ENCODE peak calls at places on chromosomes 11 and 22, in ten cellular contexts. M, G, P, Q, K, I, O, Y, X and F are unnamed samples.

GRCh38 chr11:74179234-74180126 is 8.4 kb downstream of the PPME1 start:
- DNase-seq in M (peak), G (no peak), P (no peak), Q (peak), K (no peak), I (no peak), O (no peak), Y (no peak), X (no peak), F (no peak)

GRCh38 chr11:40306938-40307548 is 1152.4 kb downstream of the LRRC4C start:
- DNase-seq in M (peak), G (no peak), P (no peak), Q (peak), K (no peak), I (peak), O (no peak), Y (peak), X (peak), F (no peak)

GRCh38 chr22:49541451-49542230 is 286.0 kb downstream of the BRD1 start:
- DNase-seq in M (no peak), G (peak), P (no peak), Q (no peak), K (no peak), I (no peak), O (no peak), Y (peak), X (no peak), F (no peak)

GRCh38 chr11:126194121-126194543 is 17.3 kb downstream of the RPUSD4 start:
- DNase-seq in M (peak), G (no peak), P (peak), Q (peak), K (peak), I (no peak), O (peak), Y (peak), X (peak), F (no peak)

GRCh38 chr11:68946416-68947090 is 34.2 kb downstream of the MRGPRD start:
- DNase-seq in M (peak), G (no peak), P (no peak), Q (peak), K (no peak), I (no peak), O (no peak), Y (no peak), X (no peak), F (no peak)

GRCh38 chr11:3637201-3637600 is 4.6 kb downstream of the ART5 start:
- DNase-seq in M (no peak), G (no peak), P (no peak), Q (no peak), K (no peak), I (no peak), O (no peak), Y (no peak), X (no peak), F (no peak)

GRCh38 chr11:1127664-1128162 is 30.0 kb upstream of the MUC5AC start:
- DNase-seq in M (no peak), G (peak), P (no peak), Q (no peak), K (no peak), I (no peak), O (no peak), Y (peak), X (no peak), F (no peak)

GRCh38 chr11:35200811-35201341 is 61.9 kb downstream of the CD44 start:
- DNase-seq in M (no peak), G (no peak), P (no peak), Q (no peak), K (no peak), I (no peak), O (no peak), Y (no peak), X (no peak), F (no peak)

GRCh38 chr22:22527312-22527711 is 7.2 kb upstream of the ZNF280A start:
- DNase-seq in M (no peak), G (no peak), P (no peak), Q (no peak), K (no peak), I (no peak), O (no peak), Y (no peak), X (no peak), F (no peak)

GRCh38 chr11:816433-816779 is 2.3 kb upstream of the PNPLA2 start:
- DNase-seq in M (no peak), G (no peak), P (no peak), Q (no peak), K (no peak), I (no peak), O (no peak), Y (peak), X (peak), F (no peak)

GRCh38 chr22:30265851-30266444 is 703 bp downstream of the OSM start:
- DNase-seq in M (no peak), G (peak), P (peak), Q (no peak), K (peak), I (no peak), O (peak), Y (peak), X (no peak), F (no peak)

GRCh38 chr22:37267128-37267587 is 15.2 kb upstream of the CYTH4 start:
- DNase-seq in M (no peak), G (peak), P (peak), Q (no peak), K (peak), I (peak), O (peak), Y (peak), X (peak), F (no peak)

DNA sequence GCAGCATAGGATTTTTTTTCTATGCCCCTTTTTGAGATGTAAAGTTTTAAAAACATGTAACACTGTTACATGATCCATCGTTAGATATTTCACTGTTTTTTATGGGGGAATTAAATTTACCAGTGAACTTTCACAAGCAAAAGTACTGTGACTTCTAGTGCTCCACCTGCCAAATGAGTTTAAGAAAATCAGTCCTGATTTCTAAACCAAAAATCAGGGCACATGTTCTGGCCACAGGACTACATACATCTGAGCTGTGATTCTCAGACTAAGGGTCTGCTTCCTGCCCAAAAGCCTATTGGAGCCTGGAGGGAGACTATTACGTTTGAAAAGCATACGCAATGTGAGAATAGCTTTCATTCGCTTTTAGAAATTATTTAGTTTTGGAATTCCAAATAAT is 22.5 kb downstream of the TMPRSS13 start:
- DNase-seq in M (no peak), G (no peak), P (no peak), Q (no peak), K (no peak), I (no peak), O (no peak), Y (no peak), X (no peak), F (no peak)
- H3K27ac ChIP-seq in M (no peak), G (no peak), P (no peak), Q (no peak), K (peak), I (no peak), O (no peak), Y (no peak), X (no peak), F (no peak)

DNA sequence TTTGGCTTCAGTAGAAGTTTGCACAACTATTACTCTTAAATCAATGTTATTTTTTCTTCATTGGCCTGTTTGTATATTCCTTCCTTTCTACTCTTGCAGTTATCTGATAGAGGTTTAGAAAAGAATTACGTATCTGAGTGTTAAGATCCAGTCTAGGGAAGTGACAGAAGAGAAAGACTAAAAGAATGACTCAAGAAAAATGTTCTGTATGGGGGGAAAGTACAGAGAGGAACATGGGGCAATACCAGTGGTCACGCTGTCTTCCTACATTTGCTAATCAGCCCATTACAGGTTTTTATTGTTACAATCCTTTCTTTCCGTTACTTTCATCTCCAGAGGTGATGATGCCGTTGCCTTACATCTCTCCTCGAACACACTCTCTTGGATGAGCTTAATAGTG is 5.8 kb upstream of the OR10D3 start:
- DNase-seq in M (no peak), G (no peak), P (no peak), Q (no peak), K (no peak), I (no peak), O (no peak), Y (no peak), X (no peak), F (no peak)
- H3K27ac ChIP-seq in M (no peak), G (peak), P (no peak), Q (no peak), K (no peak), I (no peak), O (no peak), Y (no peak), X (no peak), F (no peak)

DNA sequence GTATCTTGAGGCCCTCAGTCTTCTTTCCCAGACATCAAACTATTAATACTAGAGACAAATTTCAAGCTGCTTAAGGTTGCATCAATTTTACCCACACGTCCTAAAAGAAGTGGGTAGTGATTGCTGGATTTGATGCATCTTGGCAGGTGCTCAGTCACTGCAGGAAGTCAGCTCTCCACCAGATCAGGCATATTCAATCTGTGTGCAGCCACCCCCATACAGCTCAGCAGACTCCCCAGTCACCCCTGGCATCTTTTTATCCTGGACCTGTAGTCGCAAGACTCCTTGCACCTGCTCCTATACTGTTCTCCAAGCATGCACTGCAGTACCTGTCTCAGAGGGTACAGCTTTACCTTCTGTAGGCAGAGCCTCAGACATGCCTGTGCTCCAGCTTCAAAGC is 343.1 kb upstream of the ISX start:
- DNase-seq in M (no peak), G (no peak), P (no peak), Q (no peak), K (no peak), I (no peak), O (no peak), Y (no peak), X (no peak), F (no peak)
- H3K27ac ChIP-seq in M (no peak), G (no peak), P (no peak), Q (no peak), K (no peak), I (no peak), O (no peak), Y (no peak), X (no peak), F (no peak)

DNA sequence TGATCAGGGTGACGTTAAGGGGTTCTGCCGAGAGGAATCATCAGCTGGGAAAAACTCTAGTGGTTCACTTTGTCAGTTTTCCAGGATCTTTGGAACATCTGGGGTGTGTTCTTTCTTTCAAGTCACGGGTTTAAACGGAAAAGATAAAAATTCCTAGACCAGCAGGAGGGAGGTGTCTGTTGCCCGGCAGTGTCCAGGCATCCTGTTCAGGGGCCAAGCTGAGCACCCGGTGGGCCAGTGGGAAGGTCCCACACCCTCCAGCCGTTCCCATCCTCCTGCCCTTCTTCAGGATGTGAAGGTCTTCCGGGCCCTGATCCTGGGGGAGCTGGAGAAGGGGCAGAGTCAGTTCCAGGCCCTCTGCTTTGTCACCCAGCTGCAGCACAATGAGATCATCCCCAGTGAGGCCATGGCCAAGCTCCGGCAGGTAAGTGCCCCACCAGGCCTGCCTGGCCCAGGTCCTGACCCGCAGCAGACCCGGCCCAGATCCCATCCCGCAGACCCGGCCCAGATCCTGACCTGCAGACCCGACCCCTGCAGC is 14.5 kb upstream of the POU2F3 start:
- DNase-seq in M (no peak), G (no peak), P (no peak), Q (no peak), K (no peak), I (no peak), O (no peak), Y (no peak), X (no peak), F (no peak)
- H3K27ac ChIP-seq in M (no peak), G (no peak), P (peak), Q (no peak), K (peak), I (no peak), O (no peak), Y (no peak), X (no peak), F (no peak)

GRCh38 chr11:76665172-76665571 is 5.4 kb downstream of the LRRC32 start:
- DNase-seq in M (no peak), G (peak), P (no peak), Q (no peak), K (peak), I (no peak), O (no peak), Y (peak), X (no peak), F (no peak)
- H3K27ac ChIP-seq in M (no peak), G (peak), P (peak), Q (no peak), K (no peak), I (no peak), O (no peak), Y (no peak), X (no peak), F (no peak)

DNA sequence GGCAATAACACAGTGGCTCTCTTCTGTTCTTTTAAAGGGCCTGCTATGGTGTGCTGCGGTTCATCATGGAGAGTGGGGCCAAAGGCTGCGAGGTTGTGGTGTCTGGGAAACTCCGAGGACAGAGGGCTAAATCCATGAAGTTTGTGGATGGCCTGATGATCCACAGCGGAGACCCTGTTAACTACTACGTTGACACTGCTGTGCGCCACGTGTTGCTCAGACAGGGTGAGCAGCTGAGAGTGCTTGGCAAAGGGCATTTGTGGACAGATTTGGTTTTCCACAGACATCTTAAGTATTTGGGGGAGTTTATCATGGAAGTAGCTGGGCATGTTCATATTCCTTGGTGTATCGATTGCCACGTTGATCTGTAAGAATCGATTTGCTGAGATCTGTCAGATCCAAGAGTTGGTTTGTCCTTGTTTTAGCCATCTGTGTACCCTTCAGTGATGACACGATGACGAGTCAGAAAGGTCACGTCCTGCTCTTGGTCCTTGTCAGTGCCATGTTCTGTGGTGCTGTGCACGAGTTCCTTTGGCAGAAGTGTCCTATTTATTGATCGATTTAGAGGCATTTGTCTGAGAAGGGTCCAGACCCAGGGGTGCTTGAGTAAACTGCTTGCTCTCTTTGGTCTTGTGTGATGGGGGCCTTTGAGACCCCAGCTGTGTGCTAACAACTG is 4.8 kb downstream of the RPS3 start:
- DNase-seq in M (no peak), G (no peak), P (no peak), Q (no peak), K (no peak), I (no peak), O (no peak), Y (no peak), X (no peak), F (no peak)
- H3K27ac ChIP-seq in M (no peak), G (no peak), P (no peak), Q (peak), K (no peak), I (no peak), O (no peak), Y (no peak), X (no peak), F (peak)

GRCh38 chr11:123525072-123525471 is 95.0 kb downstream of the GRAMD1B start:
- DNase-seq in M (no peak), G (no peak), P (no peak), Q (no peak), K (no peak), I (no peak), O (no peak), Y (no peak), X (no peak), F (no peak)
- H3K27ac ChIP-seq in M (no peak), G (no peak), P (no peak), Q (no peak), K (no peak), I (no peak), O (no peak), Y (no peak), X (no peak), F (no peak)

DNA sequence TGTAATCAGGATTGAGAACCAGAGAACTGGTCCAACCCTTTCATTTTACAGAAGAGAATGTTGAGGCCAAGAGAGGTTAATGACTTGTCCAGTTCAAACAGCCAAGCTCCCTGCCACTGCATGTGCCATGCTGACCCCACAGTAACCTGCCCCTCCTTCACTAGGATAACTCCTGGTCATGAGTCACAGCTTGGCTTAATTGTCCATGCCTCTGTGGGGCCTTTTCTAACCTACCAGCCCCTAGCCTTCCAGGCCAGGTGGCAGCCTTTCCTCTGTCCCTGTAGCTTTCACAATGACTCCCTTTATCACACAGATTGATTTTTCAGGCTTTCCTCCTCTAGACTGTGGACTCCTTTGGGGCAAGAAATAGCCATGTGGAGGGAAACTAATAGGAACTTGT is 97.2 kb downstream of the PIWIL4 start:
- DNase-seq in M (no peak), G (no peak), P (no peak), Q (no peak), K (no peak), I (no peak), O (no peak), Y (peak), X (no peak), F (no peak)
- H3K27ac ChIP-seq in M (no peak), G (no peak), P (no peak), Q (no peak), K (no peak), I (no peak), O (no peak), Y (no peak), X (no peak), F (no peak)